ENCODE peak calls at places on chromosomes 5 and 9, in five cellular contexts. O is endodermal cell; F is OCI-LY7; G is CD4-positive, CD25-positive, alpha-beta regulatory T cell; A is GM23248. U is an unnamed sample.

GRCh38 chr9:6305954-6306563 is 22.1 kb upstream of the TPD52L3 start:
- DNase-seq in O (no peak), F (peak; percentile 50), G (peak; percentile 4), A (peak; percentile 70), U (no peak)

GRCh38 chr5:56816546-56817081 is 1.3 kb downstream of the MAP3K1 start:
- DNase-seq in O (peak; percentile 86), F (peak; percentile 88), G (peak; percentile 73), A (peak; percentile 75), U (peak; percentile 67)

GRCh38 chr9:106797299-106797698 is 65.7 kb upstream of the ZNF462 start:
- DNase-seq in O (no peak), F (no peak), G (no peak), A (peak; percentile 18), U (no peak)

GRCh38 chr9:72596451-72597180 is 75.2 kb downstream of the TMC1 start:
- DNase-seq in O (no peak), F (no peak), G (no peak), A (no peak), U (no peak)

GRCh38 chr9:18061856-18062255 is 412.1 kb upstream of the ADAMTSL1 start:
- DNase-seq in O (no peak), F (no peak), G (no peak), A (peak; percentile 44), U (no peak)

GRCh38 chr9:7779201-7779600 is 20.4 kb downstream of the DMAC1 start:
- DNase-seq in O (no peak), F (no peak), G (no peak), A (no peak), U (no peak)

GRCh38 chr9:76177924-76178323 is 216.3 kb downstream of the RFK start:
- DNase-seq in O (no peak), F (no peak), G (no peak), A (no peak), U (no peak)

GRCh38 chr5:42944989-42945388 is 95.1 kb downstream of the ANXA2R start:
- DNase-seq in O (no peak), F (no peak), G (no peak), A (peak; percentile 96), U (no peak)

GRCh38 chr5:142874537-142874936 is 104.4 kb downstream of the ARHGAP26 start:
- DNase-seq in O (no peak), F (no peak), G (no peak), A (no peak), U (no peak)

GRCh38 chr5:119067338-119067737 is 3.5 kb upstream of the DMXL1 start:
- DNase-seq in O (no peak), F (no peak), G (no peak), A (no peak), U (no peak)

GRCh38 chr5:158514961-158515359 is 584.8 kb downstream of the EBF1 start:
- DNase-seq in O (no peak), F (no peak), G (no peak), A (peak; percentile 47), U (no peak)

GRCh38 chr5:73318308-73318719 is 130.3 kb downstream of the FOXD1 start:
- DNase-seq in O (no peak), F (no peak), G (no peak), A (peak; percentile 37), U (no peak)

GRCh38 chr5:180611140-180611850 is 20.0 kb upstream of the SCGB3A1 start:
- DNase-seq in O (peak; percentile 78), F (no peak), G (no peak), A (no peak), U (no peak)

GRCh38 chr9:129383415-129384088 is 205.5 kb upstream of the IER5L start:
- DNase-seq in O (peak; percentile 78), F (peak; percentile 83), G (peak; percentile 70), A (peak; percentile 85), U (peak; percentile 85)

GRCh38 chr5:122507581-122507980 is 195.5 kb downstream of the SNCAIP start:
- DNase-seq in O (no peak), F (no peak), G (no peak), A (peak; percentile 18), U (no peak)

GRCh38 chr9:89361031-89361430 is 42.7 kb downstream of the SECISBP2 start:
- DNase-seq in O (peak; percentile 33), F (no peak), G (no peak), A (no peak), U (no peak)

GRCh38 chr5:11230890-11231289 is 469.9 kb upstream of the DAP start:
- DNase-seq in O (no peak), F (no peak), G (no peak), A (no peak), U (no peak)

GRCh38 chr9:91059713-91060112 is 258.1 kb downstream of the SYK start:
- DNase-seq in O (no peak), F (no peak), G (no peak), A (peak; percentile 60), U (no peak)

GRCh38 chr9:38107811-38108304 is 38.8 kb upstream of the SHB start:
- DNase-seq in O (peak; percentile 67), F (no peak), G (no peak), A (no peak), U (no peak)

GRCh38 chr9:23826120-23826629 is at the start of gene ELAVL2:
- DNase-seq in O (peak; percentile 99), F (no peak), G (peak; percentile 25), A (peak; percentile 89), U (no peak)

GRCh38 chr9:71112866-71113265 is 8.6 kb downstream of the TRPM3 start:
- DNase-seq in O (no peak), F (no peak), G (no peak), A (no peak), U (no peak)
- H3K4me1 ChIP-seq in O (peaks cover 8% of the 10 kb centered on the region), F (no peaks in the 10 kb centered on the region), G (no peaks in the 10 kb centered on the region), A (no peaks in the 10 kb centered on the region), U (no peaks in the 10 kb centered on the region)

DNA sequence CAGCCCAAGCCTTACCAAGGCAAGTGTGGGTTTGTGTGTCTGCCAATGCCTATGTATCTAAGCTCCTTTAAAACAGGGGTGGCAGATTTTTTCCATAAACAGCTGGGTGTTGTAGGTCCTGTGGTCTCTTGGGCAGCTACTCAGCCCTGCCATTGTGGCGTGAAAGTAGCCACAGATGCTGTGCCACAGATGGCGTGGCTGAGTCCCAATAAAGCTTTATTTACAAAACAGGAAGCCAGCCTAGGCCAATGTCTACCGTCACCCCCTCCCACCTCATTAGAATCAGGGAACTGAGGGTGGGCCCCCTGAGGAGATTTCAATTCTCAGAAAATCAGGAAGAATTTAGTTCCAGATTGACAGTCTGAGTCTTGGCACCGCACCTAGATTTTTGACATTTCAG is 421.2 kb downstream of the IRX2 start:
- DNase-seq in O (no peak), F (no peak), G (no peak), A (no peak), U (no peak)
- H3K9me3 ChIP-seq in O (no peaks in the 10 kb centered on the region), F (no peaks in the 10 kb centered on the region), G (peaks cover 3% of the 10 kb centered on the region), A (no peaks in the 10 kb centered on the region), U (no peaks in the 10 kb centered on the region)

DNA sequence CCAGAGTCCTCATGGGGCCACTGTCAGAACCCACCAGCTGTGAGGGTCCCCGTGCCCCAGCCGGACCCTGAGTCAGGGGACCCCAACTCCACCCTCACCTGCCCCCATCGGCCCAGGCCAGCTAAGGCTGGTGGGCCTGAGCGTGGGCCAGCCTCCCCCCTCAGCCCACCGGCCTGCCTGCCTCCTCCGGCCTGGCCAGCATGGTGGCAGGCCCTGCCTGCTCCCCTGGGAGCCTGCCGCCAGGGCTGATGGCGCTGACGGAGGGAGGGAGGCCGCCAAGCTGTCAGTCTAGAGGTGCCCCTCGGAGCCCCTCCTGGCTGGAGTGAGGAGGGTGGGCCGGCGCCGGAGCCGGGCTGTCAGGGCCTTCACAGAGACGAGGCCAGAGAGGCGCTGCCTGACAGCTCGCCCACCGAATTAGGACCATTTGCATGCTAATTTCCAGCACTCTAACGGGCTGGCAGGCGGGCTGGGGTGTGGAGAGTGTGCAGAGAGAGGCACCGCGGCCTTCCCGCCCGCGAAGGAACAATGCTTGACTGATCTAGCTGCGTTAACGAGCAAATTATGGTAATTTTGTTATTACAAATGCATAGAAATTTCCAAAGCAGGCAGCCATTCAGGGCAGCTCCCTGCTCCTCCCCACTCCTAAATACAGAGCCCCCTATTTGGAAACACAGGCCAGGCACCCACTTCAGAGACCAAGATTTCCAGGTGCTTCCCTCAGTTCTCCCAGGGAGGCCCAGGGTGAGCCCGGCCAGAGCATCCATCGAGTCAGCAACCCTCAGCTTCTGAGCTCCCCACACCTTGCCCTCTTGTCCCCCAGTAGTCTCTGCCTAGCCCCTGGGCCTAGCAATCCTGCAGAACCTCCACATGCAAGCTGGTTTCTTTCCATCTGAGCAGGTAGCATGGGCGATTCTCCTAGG is 169.3 kb downstream of the PAX5 start:
- DNase-seq in O (peak; percentile 81), F (peak; percentile 81), G (no peak), A (no peak), U (no peak)
- H3K27ac ChIP-seq in O (no peak overlapping the region), F (peak overlapping the region; percentile 68), G (no peak overlapping the region), A (no peak overlapping the region), U (no peak overlapping the region)

GRCh38 chr5:40674661-40675235 is 5.0 kb upstream of the PTGER4 start:
- DNase-seq in O (no peak), F (no peak), G (no peak), A (no peak), U (no peak)

GRCh38 chr5:40678021-40678939 is 1.4 kb upstream of the PTGER4 start:
- DNase-seq in O (no peak), F (no peak), G (no peak), A (no peak), U (no peak)

GRCh38 chr5:40675396-40676133 is 4.2 kb upstream of the PTGER4 start:
- DNase-seq in O (no peak), F (no peak), G (no peak), A (no peak), U (no peak)

GRCh38 chr5:40677456-40677855 is 2.3 kb upstream of the PTGER4 start:
- DNase-seq in O (no peak), F (no peak), G (no peak), A (peak; percentile 18), U (no peak)

DNA sequence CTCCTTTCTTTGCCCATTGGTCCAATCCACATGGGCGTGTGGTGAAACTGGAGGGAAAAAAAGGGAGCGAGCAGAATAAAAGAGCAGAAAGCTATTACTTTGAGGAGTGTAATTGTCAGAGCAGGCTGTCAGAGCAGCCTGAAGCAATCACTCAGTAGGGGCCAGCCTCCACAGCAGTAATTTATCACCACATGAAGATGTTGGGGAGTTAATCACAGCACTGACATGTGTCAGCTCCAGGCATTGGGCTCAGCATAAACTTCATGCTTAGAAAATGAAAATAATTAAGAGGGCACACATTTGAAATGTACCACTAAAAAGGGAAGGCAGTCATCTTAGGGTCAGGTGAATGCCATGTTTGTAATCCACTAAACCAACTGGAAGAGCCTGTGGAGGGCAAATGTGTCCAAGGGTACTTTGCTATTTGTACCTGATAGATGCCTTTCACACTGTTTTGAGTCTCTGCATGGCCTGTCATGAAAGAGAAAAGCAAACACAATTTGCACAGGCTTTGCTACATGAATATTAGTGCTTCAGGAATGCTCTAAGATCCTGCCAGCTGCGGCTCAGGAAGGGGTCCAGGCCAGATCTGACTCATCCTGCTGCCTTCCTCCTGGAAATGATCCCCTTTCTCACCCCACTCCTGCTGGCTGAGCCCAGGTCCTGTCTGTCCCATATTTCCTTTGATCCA is 2.9 kb upstream of the PTGER4 start:
- DNase-seq in O (peak; percentile 74), F (no peak), G (no peak), A (peak; percentile 78), U (no peak)
- H3K4me1 ChIP-seq in O (no peaks in the 10 kb centered on the region), F (peaks cover 15% of the 10 kb centered on the region), G (peaks cover 48% of the 10 kb centered on the region), A (peaks cover 36% of the 10 kb centered on the region), U (peaks cover 58% of the 10 kb centered on the region)

DNA sequence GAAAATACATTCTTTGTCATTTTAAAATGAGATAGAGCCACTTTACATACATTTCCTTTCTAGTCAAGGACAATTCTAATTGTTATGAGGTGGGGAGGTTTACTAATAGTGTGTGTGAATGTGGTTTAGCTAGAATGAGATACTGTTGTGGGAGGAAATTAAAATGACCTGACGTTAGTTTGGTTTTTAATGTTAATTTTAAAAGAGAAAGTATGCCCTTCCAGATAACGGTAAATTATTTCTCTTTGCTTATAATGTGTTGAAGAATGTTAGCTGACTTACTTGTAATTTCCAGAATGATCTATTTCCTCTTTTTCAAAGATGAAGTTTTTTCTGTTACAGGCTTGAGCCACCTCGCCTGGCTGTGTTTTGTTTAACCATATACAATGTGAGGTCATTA is 1.7 kb upstream of the TAF7 start:
- DNase-seq in O (no peak), F (no peak), G (no peak), A (no peak), U (no peak)
- H3K9me3 ChIP-seq in O (peaks cover 46% of the 10 kb centered on the region), F (peaks cover 31% of the 10 kb centered on the region), G (peaks cover 47% of the 10 kb centered on the region), A (peaks cover 7% of the 10 kb centered on the region), U (peaks cover 39% of the 10 kb centered on the region)

U was measured in CD8-positive, alpha-beta memory T cell.